ENCODE peak calls at places on chromosome 22, in seven cellular contexts. H is colonic mucosa, K is tibial nerve, P is right lobe of liver, G is AG04450, Y is bronchial epithelial cell, M is stomach. D is an unnamed sample. For H3K27me3, the result is how much of the 10 kb centered on the place peaks cover.

GRCh38 chr22:23713696-23714595 is 23.1 kb downstream of the RGL4 start:
- DNase-seq in P (no peak), K (no peak), Y (no peak), H (no peak), M (no peak), G (no peak), D (no peak)

GRCh38 chr22:40799008-40799407 is 20.1 kb downstream of the SLC25A17 start:
- DNase-seq in H (no peak), K (no peak), P (no peak), G (no peak), M (no peak), Y (no peak), D (no peak)

GRCh38 chr22:17965538-17966402 is 58.6 kb downstream of the MICAL3 start:
- DNase-seq in K (no peak), Y (no peak), M (no peak), P (no peak), G (no peak), H (no peak), D (no peak)

GRCh38 chr22:31092161-31092560 is 11.0 kb downstream of the SMTN start:
- DNase-seq in M (no peak), K (no peak), Y (no peak), P (no peak), H (no peak), G (no peak), D (no peak)

GRCh38 chr22:26516503-26516902 is 4.2 kb upstream of the TFIP11 start:
- DNase-seq in Y (no peak), M (no peak), G (no peak), P (no peak), H (no peak), K (no peak), D (no peak)

GRCh38 chr22:22342697-22343602 is 98.4 kb downstream of the VPREB1 start:
- DNase-seq in Y (peak), M (peak), H (peak), K (peak), G (no peak), P (peak), D (no peak)

GRCh38 chr22:30340911-30341685 is 14.4 kb upstream of the TBC1D10A start:
- DNase-seq in H (no peak), K (no peak), M (no peak), Y (no peak), G (no peak), P (no peak), D (no peak)

GRCh38 chr22:39559456-39560105 is 11.0 kb upstream of the CACNA1I start:
- DNase-seq in H (no peak), M (no peak), K (no peak), G (no peak), Y (no peak), P (no peak), D (no peak)

GRCh38 chr22:44701824-44702478 is at the start of gene PRR5:
- DNase-seq in G (peak), H (peak), K (peak), Y (peak), M (peak), P (peak), D (peak)

GRCh38 chr22:29093501-29093921 is 20.7 kb downstream of the KREMEN1 start:
- DNase-seq in M (no peak), Y (peak), H (no peak), K (no peak), G (peak), P (peak), D (peak)

GRCh38 chr22:22546490-22546889 is 12.6 kb downstream of the PRAME start:
- DNase-seq in G (no peak), K (peak), Y (peak), H (no peak), M (no peak), P (no peak), D (no peak)

GRCh38 chr22:29998627-29999026 is 81.6 kb upstream of the HORMAD2 start:
- DNase-seq in Y (no peak), P (no peak), G (no peak), K (no peak), H (no peak), M (no peak), D (no peak)

GRCh38 chr22:44618400-44618799 is 83.6 kb upstream of the PRR5 start:
- DNase-seq in P (no peak), K (no peak), M (no peak), H (no peak), G (no peak), Y (no peak), D (no peak)

GRCh38 chr22:44734801-44735517 is 17.4 kb upstream of the ARHGAP8 start:
- DNase-seq in M (no peak), G (no peak), Y (no peak), K (no peak), P (no peak), H (no peak), D (no peak)

GRCh38 chr22:45516163-45516562 is 13.5 kb downstream of the FBLN1 start:
- DNase-seq in M (no peak), G (no peak), Y (no peak), P (no peak), K (no peak), H (no peak), D (no peak)

GRCh38 chr22:17113600-17113999 is 7.6 kb downstream of the TMEM121B start:
- DNase-seq in G (no peak), M (no peak), Y (no peak), P (no peak), H (no peak), K (no peak), D (no peak)

GRCh38 chr22:21652547-21653545 is 10.7 kb downstream of the SDF2L1 start:
- DNase-seq in M (no peak), K (no peak), P (no peak), Y (no peak), H (no peak), G (no peak), D (no peak)

GRCh38 chr22:48424201-48424627 is 1403.5 kb downstream of the BRD1 start:
- DNase-seq in K (no peak), G (no peak), H (no peak), Y (no peak), P (peak), M (no peak), D (no peak)

GRCh38 chr22:21446827-21447690 is 20.1 kb upstream of the TMEM191C start:
- DNase-seq in Y (no peak), G (no peak), M (peak), K (no peak), P (peak), H (no peak), D (no peak)

GRCh38 chr22:30196867-30197336 is 49.7 kb downstream of the LIF start:
- DNase-seq in H (no peak), G (no peak), K (no peak), M (no peak), P (no peak), Y (no peak), D (no peak)

GRCh38 chr22:24474221-24474620 is 20.9 kb upstream of the UPB1 start:
- DNase-seq in M (no peak), G (peak), H (no peak), P (peak), Y (peak), K (no peak), D (peak)

GRCh38 chr22:50236731-50237409 is 8.0 kb downstream of the TUBGCP6 start:
- DNase-seq in H (no peak), M (no peak), G (no peak), K (no peak), P (no peak), Y (no peak), D (no peak)

DNA sequence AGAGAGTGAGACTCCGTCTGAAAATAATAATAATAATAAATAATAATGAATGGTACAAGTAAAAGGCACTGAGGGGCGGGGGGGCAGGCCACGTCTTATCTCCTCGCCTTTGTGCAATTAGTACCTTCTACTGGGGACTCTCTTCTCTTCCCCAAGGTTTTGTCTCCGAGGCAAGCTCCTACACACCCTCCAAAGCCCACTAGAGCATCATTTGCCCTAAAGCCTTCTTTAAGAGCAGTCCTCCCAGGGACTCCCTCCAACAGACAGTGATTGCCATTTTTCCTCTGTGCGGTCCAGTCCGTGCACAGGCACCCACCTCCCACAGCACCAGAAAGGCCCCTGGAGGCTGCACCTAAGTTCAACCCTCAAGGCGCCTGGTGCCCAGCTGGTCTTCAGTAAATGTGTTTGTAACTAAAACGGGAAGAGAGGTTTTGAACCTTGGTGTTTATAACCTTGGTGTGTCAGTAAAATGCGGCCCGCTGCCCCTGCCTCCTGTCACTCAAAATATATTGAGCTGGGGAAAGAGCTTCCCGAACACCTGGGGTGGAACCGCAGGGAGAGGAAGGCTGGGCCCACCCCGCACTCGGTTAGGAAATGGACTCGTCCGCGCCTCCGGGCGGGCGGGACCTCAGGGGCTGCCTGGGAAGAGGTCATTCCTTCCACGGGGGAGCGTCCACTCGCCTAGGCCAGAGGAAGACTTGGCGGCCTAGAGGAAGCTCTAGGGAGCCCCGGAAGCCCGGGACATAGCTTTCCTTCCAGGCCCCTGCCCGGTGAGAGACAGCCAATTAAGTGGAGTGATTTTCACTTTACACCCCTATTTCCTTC is 4.7 kb upstream of the KDELR3 start:
- DNase-seq in H (peak), Y (no peak), G (no peak), M (no peak), K (no peak), P (no peak), D (no peak)
- H3K4me3 ChIP-seq in H (no peak), Y (no peak), G (no peak), M (no peak), K (no peak), P (no peak), D (no peak)

DNA sequence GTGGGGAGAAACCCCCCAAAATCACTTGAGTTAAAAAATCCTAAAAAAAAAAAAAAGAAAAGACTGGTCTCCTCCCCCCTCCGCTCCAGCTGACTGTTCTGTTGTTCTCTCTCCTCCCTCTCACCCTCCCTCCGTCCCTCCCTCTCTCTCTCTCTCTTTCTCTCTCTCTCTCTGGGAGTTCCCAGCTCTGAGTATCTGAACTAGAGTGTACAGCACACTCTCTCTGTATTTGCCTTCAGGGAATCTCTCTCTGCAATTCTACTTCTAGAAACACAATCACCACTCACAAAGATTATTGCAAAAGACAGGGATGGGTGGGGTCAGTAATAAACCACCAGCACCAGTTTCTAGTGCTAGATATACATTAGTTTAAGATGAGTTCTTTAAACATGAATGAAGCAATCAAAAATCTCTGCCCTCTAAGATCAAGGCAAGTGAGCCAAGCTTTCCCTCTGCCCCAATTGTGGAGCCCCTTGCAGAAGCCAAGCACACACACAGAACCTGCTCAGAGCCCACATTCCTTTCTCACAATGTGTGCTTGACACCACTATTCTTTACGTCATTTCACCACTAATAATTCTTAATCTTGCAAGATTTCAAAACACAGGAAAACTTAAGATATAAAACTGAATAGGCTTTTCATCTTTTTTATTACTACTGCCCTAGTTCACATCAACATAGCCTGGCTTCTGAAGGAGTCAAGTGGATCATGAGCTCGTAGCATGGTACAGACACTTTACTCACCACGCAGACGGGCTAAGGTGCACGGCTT is 133.5 kb downstream of the RBFOX2 start:
- DNase-seq in H (peak), K (peak), M (no peak), P (no peak), Y (peak), G (peak), D (peak)
- H3K27me3 ChIP-seq in H (under half), K (under half), M (under half), P (under half), Y (under half), G (under half), D (under half)

GRCh38 chr22:42560781-42561180 is 7.0 kb downstream of the SERHL2 start:
- DNase-seq in Y (peak), M (no peak), G (no peak), P (no peak), H (no peak), K (no peak), D (no peak)
- TF ChIP-seq CTCF in Y (peak), M (peak), G (peak), P (peak), H (peak), K (peak), D (peak)

GRCh38 chr22:46775364-46775758 is 12.9 kb downstream of the TBC1D22A start:
- DNase-seq in Y (no peak), G (no peak), P (no peak), K (no peak), M (no peak), H (no peak), D (no peak)

GRCh38 chr22:46773074-46773473 is 10.6 kb downstream of the TBC1D22A start:
- DNase-seq in P (no peak), M (no peak), Y (no peak), H (no peak), K (no peak), G (no peak), D (no peak)

GRCh38 chr22:46776486-46776826 is 14.0 kb downstream of the TBC1D22A start:
- DNase-seq in K (no peak), Y (no peak), H (no peak), M (no peak), G (no peak), P (no peak), D (no peak)

GRCh38 chr22:46775789-46776485 is 13.5 kb downstream of the TBC1D22A start:
- DNase-seq in G (no peak), K (no peak), H (no peak), P (no peak), M (no peak), Y (no peak), D (no peak)

DNA sequence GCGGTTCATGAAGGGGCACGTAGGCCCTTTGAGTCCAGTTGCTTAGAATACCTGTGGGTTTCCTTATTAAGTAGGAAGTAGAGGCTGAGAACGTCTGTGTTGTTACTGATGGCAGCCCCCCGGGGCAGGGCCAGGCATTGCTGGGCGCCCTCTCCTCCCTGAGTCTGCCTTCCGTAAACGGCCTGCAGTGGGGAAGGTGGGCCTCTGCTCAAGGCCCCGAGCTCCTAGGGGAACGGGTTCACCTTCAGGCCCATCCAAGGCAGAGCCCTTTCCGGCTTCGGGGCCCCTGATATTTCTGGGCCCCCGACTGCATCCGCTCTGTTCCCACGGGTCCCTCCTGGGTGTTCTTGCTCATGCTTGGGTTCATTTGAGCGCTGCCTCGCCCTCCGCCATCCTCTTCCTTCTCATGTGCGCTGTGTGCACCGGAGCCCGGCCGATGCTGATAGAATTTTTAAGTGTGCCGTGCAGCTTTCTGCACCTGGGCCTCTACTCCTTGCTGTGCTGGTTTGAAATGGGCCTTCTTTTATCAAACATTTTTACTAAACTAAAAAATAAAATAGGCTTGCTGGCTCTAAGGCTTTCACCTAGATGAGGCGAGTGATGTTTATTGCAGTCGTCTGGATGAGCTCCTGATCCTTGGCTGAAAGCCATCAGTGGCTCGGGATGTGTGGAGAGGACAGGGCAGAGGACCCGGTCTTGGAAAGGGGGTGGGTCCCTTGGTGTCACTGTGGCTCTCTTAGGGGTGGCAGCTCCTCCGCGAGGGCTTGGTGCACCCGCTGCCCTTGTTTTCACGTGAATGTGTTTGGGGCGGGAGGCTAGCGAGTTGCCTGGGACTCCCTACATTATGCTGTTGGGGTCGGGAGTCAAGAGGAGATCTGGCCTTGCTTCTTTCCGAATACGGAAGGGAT is 12.3 kb downstream of the TBC1D22A start:
- DNase-seq in H (no peak), Y (no peak), M (no peak), K (no peak), G (no peak), P (no peak), D (no peak)
- H3K4me3 ChIP-seq in H (no peak), Y (peak), M (no peak), K (no peak), G (no peak), P (no peak), D (no peak)

GRCh38 chr22:32281092-32281491 is 25.9 kb upstream of the SLC5A4 start:
- DNase-seq in Y (peak), G (no peak), H (no peak), P (no peak), K (no peak), M (no peak), D (no peak)
- H3K27me3 ChIP-seq in Y (under half), G (under half), H (under half), P (under half), K (under half), M (under half), D (under half)

GRCh38 chr22:27835446-27835845 is 33.9 kb upstream of the MN1 start:
- DNase-seq in G (no peak), Y (no peak), K (no peak), P (no peak), M (no peak), H (no peak), D (no peak)

GRCh38 chr22:27833803-27834202 is 32.2 kb upstream of the MN1 start:
- DNase-seq in K (no peak), P (no peak), M (no peak), Y (no peak), G (no peak), H (no peak), D (no peak)

GRCh38 chr22:27834364-27835185 is 33.0 kb upstream of the MN1 start:
- DNase-seq in H (no peak), Y (no peak), K (no peak), P (no peak), M (no peak), G (no peak), D (no peak)

GRCh38 chr22:27829620-27830019 is 28.1 kb upstream of the MN1 start:
- DNase-seq in H (no peak), P (no peak), M (no peak), G (no peak), K (no peak), Y (no peak), D (no peak)

DNA sequence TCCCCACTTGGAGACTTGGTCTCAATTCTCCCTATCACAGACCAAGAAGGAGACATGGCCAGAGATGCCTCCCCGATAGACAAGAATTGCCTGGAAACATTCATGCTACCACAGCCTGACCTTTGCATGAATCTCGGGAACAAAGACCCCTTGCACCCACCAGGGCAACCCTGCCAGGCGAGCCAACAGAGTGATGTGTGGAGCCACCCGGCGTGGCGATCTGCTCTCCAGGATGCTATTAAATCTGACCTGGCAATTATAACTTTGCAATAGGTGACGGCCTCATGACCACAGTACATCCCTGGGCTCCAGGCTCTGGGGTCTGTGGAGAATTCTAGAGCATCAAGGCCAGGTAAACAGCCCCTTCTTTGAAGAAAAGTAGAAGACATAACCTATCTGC is 31.1 kb upstream of the MN1 start:
- DNase-seq in H (no peak), M (no peak), G (no peak), K (no peak), P (no peak), Y (no peak), D (no peak)
- TF ChIP-seq CTCF in H (no peak), M (no peak), G (no peak), K (no peak), P (no peak), Y (no peak), D (no peak)

GRCh38 chr22:32502346-32502745 is 27.7 kb downstream of the FBXO7 start:
- DNase-seq in M (no peak), H (no peak), Y (no peak), K (no peak), P (no peak), G (no peak), D (no peak)
- H3K4me3 ChIP-seq in M (no peak), H (no peak), Y (no peak), K (no peak), P (no peak), G (no peak), D (no peak)

D was measured in BJ.